ENCODE peak calls at places on chromosomes 6 and 20, in ten cellular contexts. J is tibial artery, C is left ventricle myocardium inferior, Q is heart right ventricle, X is gastrocnemius medialis, F is PC-3, V is neural progenitor cell, M is SK-N-SH, N is A549, W is GM23338. L is an unnamed sample.
A peak's percentile ranks its signal among the peaks of the same experiment; 100 is the strongest.

GRCh38 chr20:16846011-16846410 is 97.9 kb downstream of the OTOR start:
- DNase-seq in Q (no peak), V (no peak), W (no peak), J (no peak), F (no peak), M (no peak), C (no peak), X (no peak), N (no peak), L (no peak)

GRCh38 chr6:31762356-31762755 is at the start of gene SAPCD1:
- DNase-seq in C (no peak), Q (no peak), W (no peak), F (no peak), J (no peak), M (no peak), N (no peak), V (no peak), X (no peak), L (no peak)

GRCh38 chr6:111997078-111997862 is 56.6 kb upstream of the CCN6 start:
- DNase-seq in V (peak; percentile 88), C (peak; percentile 74), N (peak; percentile 38), J (peak; percentile 85), Q (peak; percentile 77), W (peak; percentile 87), F (peak; percentile 76), M (peak; percentile 76), X (peak; percentile 76), L (peak; percentile 88)

GRCh38 chr6:167855825-167856425 is 29.2 kb downstream of the AFDN start:
- DNase-seq in J (no peak), Q (no peak), M (no peak), V (no peak), C (no peak), W (no peak), X (no peak), F (peak; percentile 88), N (peak; percentile 2), L (no peak)

GRCh38 chr6:164693934-164694333 is 615.5 kb downstream of the C6orf118 start:
- DNase-seq in X (no peak), M (no peak), F (no peak), J (no peak), Q (peak; percentile 5), V (peak; percentile 28), C (no peak), W (peak; percentile 27), N (no peak), L (no peak)

GRCh38 chr20:4318891-4319290 is 303.5 kb upstream of the RNF24 start:
- DNase-seq in V (no peak), J (no peak), X (no peak), C (no peak), F (no peak), N (no peak), M (no peak), Q (no peak), W (no peak), L (no peak)

GRCh38 chr20:3067139-3068009 is 4.0 kb upstream of the OXT start:
- DNase-seq in W (no peak), J (no peak), F (no peak), N (no peak), Q (no peak), C (no peak), V (no peak), X (no peak), M (peak; percentile 2), L (no peak)

GRCh38 chr6:81049425-81050042 is 702.9 kb downstream of the TENT5A start:
- DNase-seq in Q (no peak), C (no peak), F (no peak), X (no peak), N (no peak), V (no peak), W (no peak), J (no peak), M (no peak), L (no peak)

GRCh38 chr6:15132854-15133670 is 112.8 kb upstream of the JARID2 start:
- DNase-seq in N (peak; percentile 82), M (no peak), C (no peak), Q (no peak), F (peak; percentile 97), J (no peak), X (no peak), W (no peak), V (no peak), L (peak; percentile 36)

DNA sequence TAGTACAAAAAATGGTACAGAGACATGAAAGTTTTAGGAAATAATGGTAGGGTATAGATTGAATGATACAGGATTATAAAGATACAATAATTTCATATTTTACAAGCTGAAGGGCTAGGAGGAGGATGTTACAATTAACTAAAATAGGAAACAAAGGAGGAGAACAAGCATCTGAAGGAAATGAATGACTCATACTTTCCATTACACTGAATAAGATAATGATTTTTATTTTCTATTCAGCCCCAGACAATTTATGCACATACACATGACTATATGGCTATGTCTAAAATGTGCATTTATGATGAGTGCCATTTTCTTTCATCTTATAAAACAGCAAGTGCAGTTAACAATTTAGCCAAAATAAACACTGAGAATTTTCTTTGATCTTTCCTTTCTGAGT is 994.6 kb upstream of the ADGRB3 start:
- DNase-seq in N (no peak), C (no peak), F (no peak), X (no peak), Q (no peak), W (no peak), M (no peak), V (no peak), J (no peak), L (peak; percentile 76)
- H3K4me1 ChIP-seq in N (no peaks in the 10 kb centered on the region), C (no peaks in the 10 kb centered on the region), F (no peaks in the 10 kb centered on the region), X (no peaks in the 10 kb centered on the region), Q (no peaks in the 10 kb centered on the region), W (no peaks in the 10 kb centered on the region), M (no peaks in the 10 kb centered on the region), V (no peaks in the 10 kb centered on the region), J (no peaks in the 10 kb centered on the region), L (no peaks in the 10 kb centered on the region)

DNA sequence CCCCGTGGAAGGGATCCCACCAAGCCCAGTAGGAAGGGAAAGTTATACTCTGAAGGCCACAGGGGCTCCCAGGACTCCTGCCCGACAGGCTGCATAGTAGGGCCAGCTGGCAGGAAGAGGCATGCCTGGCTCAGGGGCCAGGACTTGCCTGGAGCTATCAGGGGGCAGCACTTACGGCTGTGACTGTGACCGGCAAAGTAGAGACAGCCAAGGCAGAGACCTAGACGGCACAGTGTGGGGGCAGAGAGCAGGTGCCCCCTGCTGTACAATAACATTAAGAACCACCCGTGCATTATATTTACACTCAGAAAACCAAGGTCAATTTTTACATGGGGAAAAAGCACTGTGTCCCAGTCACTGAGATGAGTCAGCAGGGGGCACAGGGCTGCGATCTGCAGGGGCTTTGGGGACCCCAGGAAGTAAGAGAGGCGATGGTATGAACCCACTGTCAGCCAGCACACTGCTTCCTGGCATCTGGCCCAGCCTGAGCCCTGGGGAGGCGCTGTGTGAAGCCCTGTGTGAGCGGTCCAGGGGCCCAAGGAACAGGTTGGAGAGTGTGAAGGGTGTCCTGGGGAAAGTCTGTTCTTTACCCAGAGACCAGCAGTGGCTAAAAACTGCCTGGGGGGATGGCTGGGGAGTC is 9.9 kb downstream of the CCDC167 start:
- DNase-seq in V (no peak), C (no peak), J (no peak), Q (no peak), X (no peak), N (no peak), W (no peak), F (no peak), M (peak; percentile 68), L (no peak)
- TF ChIP-seq CTCF in V (no peak), C (peak; percentile 14), J (no peak), Q (no peak), X (no peak), N (no peak), W (peak; percentile 4), F (peak; percentile 37), M (peak; percentile 34), L (peak; percentile 30)

GRCh38 chr6:26312501-26313390 is 52.3 kb upstream of the BTN3A2 start:
- DNase-seq in X (peak; percentile 67), C (peak; percentile 61), M (peak; percentile 24), F (peak; percentile 91), N (no peak), Q (peak; percentile 83), V (peak; percentile 86), W (peak; percentile 84), J (peak; percentile 84), L (peak; percentile 90)
- H3K4me1 ChIP-seq in X (peaks cover 8% of the 10 kb centered on the region), C (peaks cover 25% of the 10 kb centered on the region), M (peaks cover 6% of the 10 kb centered on the region), F (peaks cover 24% of the 10 kb centered on the region), N (peaks cover 16% of the 10 kb centered on the region), Q (peaks cover 7% of the 10 kb centered on the region), V (no peaks in the 10 kb centered on the region), W (no peaks in the 10 kb centered on the region), J (peaks cover 12% of the 10 kb centered on the region), L (no peaks in the 10 kb centered on the region)

GRCh38 chr20:48789781-48790544 is 37.8 kb downstream of the PREX1 start:
- DNase-seq in Q (no peak), W (no peak), N (no peak), C (no peak), X (no peak), J (no peak), F (no peak), M (no peak), V (no peak), L (no peak)

GRCh38 chr20:48791666-48792071 is 36.1 kb downstream of the PREX1 start:
- DNase-seq in C (no peak), J (peak; percentile 76), N (no peak), W (no peak), M (no peak), X (no peak), F (peak; percentile 52), Q (no peak), V (no peak), L (peak; percentile 83)

GRCh38 chr20:48788486-48789072 is 39.2 kb downstream of the PREX1 start:
- DNase-seq in N (no peak), C (no peak), W (no peak), V (no peak), F (no peak), J (no peak), Q (no peak), M (no peak), X (no peak), L (no peak)

GRCh38 chr20:48789185-48789668 is 38.6 kb downstream of the PREX1 start:
- DNase-seq in Q (no peak), N (no peak), J (no peak), W (no peak), X (no peak), V (no peak), F (no peak), C (no peak), M (no peak), L (no peak)

GRCh38 chr20:48791014-48791413 is 36.8 kb downstream of the PREX1 start:
- DNase-seq in M (peak; percentile 35), N (no peak), J (no peak), W (no peak), X (no peak), V (no peak), C (no peak), Q (no peak), F (peak; percentile 53), L (no peak)
- TF ChIP-seq CTCF in M (no peak), N (no peak), J (no peak), W (no peak), X (no peak), V (no peak), C (no peak), Q (no peak), F (no peak), L (no peak)

L was measured in cardiac muscle cell.